ENCODE peak calls at places on chromosomes 11 and 22, in six cellular contexts. Z, X, A, K, W and J are unnamed samples.

GRCh38 chr22:50306753-50307749 is at the start of gene PLXNB2:
- DNase-seq in K (peak), A (no peak), Z (peak), X (peak), W (peak), J (peak)

GRCh38 chr22:42688241-42688913 is 32.3 kb downstream of the A4GALT start:
- DNase-seq in W (peak), Z (peak), K (peak), A (no peak), X (no peak), J (no peak)

GRCh38 chr11:73234403-73235181 is 16.5 kb downstream of the P2RY2 start:
- DNase-seq in A (no peak), W (no peak), X (no peak), K (no peak), Z (no peak), J (no peak)

GRCh38 chr11:3956748-3957147 is 101.3 kb downstream of the STIM1 start:
- DNase-seq in X (no peak), A (no peak), Z (no peak), W (no peak), K (no peak), J (no peak)

GRCh38 chr11:63736864-63737263 is 31.7 kb downstream of the ZFTA start:
- DNase-seq in A (no peak), K (no peak), X (no peak), W (no peak), Z (no peak), J (no peak)

GRCh38 chr11:9771126-9771624 is 107.3 kb downstream of the SWAP70 start:
- DNase-seq in A (no peak), X (no peak), Z (no peak), K (no peak), W (no peak), J (no peak)

GRCh38 chr11:72240461-72241289 is 3.3 kb downstream of the PHOX2A start:
- DNase-seq in A (no peak), X (no peak), K (peak), Z (no peak), W (no peak), J (peak)

GRCh38 chr11:14312736-14313438 is 46.1 kb downstream of the RRAS2 start:
- DNase-seq in X (no peak), Z (peak), W (no peak), K (no peak), A (no peak), J (no peak)

GRCh38 chr11:77142091-77142975 is 14.3 kb downstream of the MYO7A start:
- DNase-seq in X (no peak), K (no peak), W (no peak), Z (no peak), A (no peak), J (no peak)